ENCODE peak calls at places on chromosomes 2 and 18, in eight cellular contexts. One of them, this sample, is unnamed.

GRCh38 chr2:207432471-207432870 is 97.3 kb upstream of the CREB1 start:
- DNase-seq in HCT116: no peak
- DNase-seq in mammary epithelial cell: no peak
- DNase-seq in prostate gland: no peak
- DNase-seq in endothelial cell of umbilical vein: peak; percentile 15
- DNase-seq in PC-3: no peak
- DNase-seq in tibial nerve: no peak
- DNase-seq in CD8-positive, alpha-beta T cell: no peak
- DNase-seq in this sample: no peak

GRCh38 chr2:241659150-241659739 is 21.8 kb downstream of the ATG4B start:
- DNase-seq in HCT116: no peak
- DNase-seq in mammary epithelial cell: peak; percentile 44
- DNase-seq in prostate gland: peak; percentile 63
- DNase-seq in endothelial cell of umbilical vein: peak; percentile 71
- DNase-seq in PC-3: peak; percentile 49
- DNase-seq in tibial nerve: peak; percentile 48
- DNase-seq in CD8-positive, alpha-beta T cell: no peak
- DNase-seq in this sample: peak; percentile 80

GRCh38 chr2:175579646-175580045 is 398.1 kb upstream of the ATP5MC3 start:
- DNase-seq in HCT116: no peak
- DNase-seq in mammary epithelial cell: no peak
- DNase-seq in prostate gland: no peak
- DNase-seq in endothelial cell of umbilical vein: no peak
- DNase-seq in PC-3: no peak
- DNase-seq in tibial nerve: no peak
- DNase-seq in CD8-positive, alpha-beta T cell: no peak
- DNase-seq in this sample: no peak

GRCh38 chr2:153163055-153163454 is 315.5 kb downstream of the RPRM start:
- DNase-seq in HCT116: peak; percentile 53
- DNase-seq in mammary epithelial cell: peak; percentile 14
- DNase-seq in prostate gland: peak; percentile 9
- DNase-seq in endothelial cell of umbilical vein: no peak
- DNase-seq in PC-3: peak; percentile 45
- DNase-seq in tibial nerve: no peak
- DNase-seq in CD8-positive, alpha-beta T cell: no peak
- DNase-seq in this sample: no peak

GRCh38 chr2:2569306-2569705 is 238.2 kb upstream of the MYT1L start:
- DNase-seq in HCT116: no peak
- DNase-seq in mammary epithelial cell: no peak
- DNase-seq in prostate gland: no peak
- DNase-seq in endothelial cell of umbilical vein: no peak
- DNase-seq in PC-3: no peak
- DNase-seq in tibial nerve: no peak
- DNase-seq in CD8-positive, alpha-beta T cell: no peak
- DNase-seq in this sample: no peak

GRCh38 chr2:152682663-152683062 is 34.6 kb downstream of the PRPF40A start:
- DNase-seq in HCT116: no peak
- DNase-seq in mammary epithelial cell: no peak
- DNase-seq in prostate gland: no peak
- DNase-seq in endothelial cell of umbilical vein: no peak
- DNase-seq in PC-3: no peak
- DNase-seq in tibial nerve: no peak
- DNase-seq in CD8-positive, alpha-beta T cell: no peak
- DNase-seq in this sample: no peak

GRCh38 chr18:72360628-72361027 is 183.5 kb downstream of the CBLN2 start:
- DNase-seq in HCT116: no peak
- DNase-seq in mammary epithelial cell: no peak
- DNase-seq in prostate gland: no peak
- DNase-seq in endothelial cell of umbilical vein: no peak
- DNase-seq in PC-3: no peak
- DNase-seq in tibial nerve: no peak
- DNase-seq in CD8-positive, alpha-beta T cell: no peak
- DNase-seq in this sample: no peak

GRCh38 chr2:223697921-223698645 is 95.9 kb upstream of the SCG2 start:
- DNase-seq in HCT116: peak; percentile 96
- DNase-seq in mammary epithelial cell: peak; percentile 98
- DNase-seq in prostate gland: no peak
- DNase-seq in endothelial cell of umbilical vein: peak; percentile 18
- DNase-seq in PC-3: peak; percentile 61
- DNase-seq in tibial nerve: no peak
- DNase-seq in CD8-positive, alpha-beta T cell: no peak
- DNase-seq in this sample: no peak

GRCh38 chr2:45289997-45290673 is 280.9 kb upstream of the SIX2 start:
- DNase-seq in HCT116: no peak
- DNase-seq in mammary epithelial cell: no peak
- DNase-seq in prostate gland: no peak
- DNase-seq in endothelial cell of umbilical vein: no peak
- DNase-seq in PC-3: no peak
- DNase-seq in tibial nerve: no peak
- DNase-seq in CD8-positive, alpha-beta T cell: no peak
- DNase-seq in this sample: no peak

GRCh38 chr18:75474332-75474731 is 46.8 kb upstream of the SMIM21 start:
- DNase-seq in HCT116: no peak
- DNase-seq in mammary epithelial cell: no peak
- DNase-seq in prostate gland: no peak
- DNase-seq in endothelial cell of umbilical vein: no peak
- DNase-seq in PC-3: no peak
- DNase-seq in tibial nerve: no peak
- DNase-seq in CD8-positive, alpha-beta T cell: no peak
- DNase-seq in this sample: no peak

GRCh38 chr2:119820275-119820674 is 60.6 kb downstream of the PTPN4 start:
- DNase-seq in HCT116: no peak
- DNase-seq in mammary epithelial cell: no peak
- DNase-seq in prostate gland: no peak
- DNase-seq in endothelial cell of umbilical vein: peak; percentile 97
- DNase-seq in PC-3: peak; percentile 15
- DNase-seq in tibial nerve: no peak
- DNase-seq in CD8-positive, alpha-beta T cell: no peak
- DNase-seq in this sample: no peak

GRCh38 chr2:212959469-212960117 is 191.8 kb downstream of the IKZF2 start:
- DNase-seq in HCT116: no peak
- DNase-seq in mammary epithelial cell: no peak
- DNase-seq in prostate gland: no peak
- DNase-seq in endothelial cell of umbilical vein: no peak
- DNase-seq in PC-3: no peak
- DNase-seq in tibial nerve: no peak
- DNase-seq in CD8-positive, alpha-beta T cell: no peak
- DNase-seq in this sample: peak; percentile 44

GRCh38 chr2:618591-618990 is 58.6 kb downstream of the TMEM18 start:
- DNase-seq in HCT116: no peak
- DNase-seq in mammary epithelial cell: no peak
- DNase-seq in prostate gland: no peak
- DNase-seq in endothelial cell of umbilical vein: no peak
- DNase-seq in PC-3: no peak
- DNase-seq in tibial nerve: no peak
- DNase-seq in CD8-positive, alpha-beta T cell: no peak
- DNase-seq in this sample: no peak

GRCh38 chr2:11387831-11388230 is 43.4 kb upstream of the ROCK2 start:
- DNase-seq in HCT116: no peak
- DNase-seq in mammary epithelial cell: no peak
- DNase-seq in prostate gland: peak; percentile 37
- DNase-seq in endothelial cell of umbilical vein: no peak
- DNase-seq in PC-3: peak; percentile 48
- DNase-seq in tibial nerve: no peak
- DNase-seq in CD8-positive, alpha-beta T cell: no peak
- DNase-seq in this sample: no peak

GRCh38 chr2:188292446-188293239 is 969 bp downstream of the GULP1 start:
- DNase-seq in HCT116: peak; percentile 81
- DNase-seq in mammary epithelial cell: peak; percentile 78
- DNase-seq in prostate gland: peak; percentile 94
- DNase-seq in endothelial cell of umbilical vein: peak; percentile 91
- DNase-seq in PC-3: peak; percentile 86
- DNase-seq in tibial nerve: peak; percentile 69
- DNase-seq in CD8-positive, alpha-beta T cell: no peak
- DNase-seq in this sample: peak; percentile 33

GRCh38 chr2:160566717-160567116 is 73.1 kb upstream of the RBMS1 start:
- DNase-seq in HCT116: no peak
- DNase-seq in mammary epithelial cell: peak; percentile 33
- DNase-seq in prostate gland: no peak
- DNase-seq in endothelial cell of umbilical vein: no peak
- DNase-seq in PC-3: no peak
- DNase-seq in tibial nerve: no peak
- DNase-seq in CD8-positive, alpha-beta T cell: no peak
- DNase-seq in this sample: no peak

GRCh38 chr2:70094978-70095832 is 7.9 kb downstream of the PCBP1 start:
- DNase-seq in HCT116: no peak
- DNase-seq in mammary epithelial cell: peak; percentile 71
- DNase-seq in prostate gland: peak; percentile 81
- DNase-seq in endothelial cell of umbilical vein: peak; percentile 78
- DNase-seq in PC-3: peak; percentile 90
- DNase-seq in tibial nerve: no peak
- DNase-seq in CD8-positive, alpha-beta T cell: no peak
- DNase-seq in this sample: no peak

GRCh38 chr2:88903744-88904353 is 212.4 kb downstream of the RPIA start:
- DNase-seq in HCT116: peak; percentile 31
- DNase-seq in mammary epithelial cell: peak; percentile 24
- DNase-seq in prostate gland: no peak
- DNase-seq in endothelial cell of umbilical vein: peak; percentile 32
- DNase-seq in PC-3: peak; percentile 60
- DNase-seq in tibial nerve: no peak
- DNase-seq in CD8-positive, alpha-beta T cell: no peak
- DNase-seq in this sample: no peak

GRCh38 chr18:46046126-46046525 is 25.9 kb downstream of the PSTPIP2 start:
- DNase-seq in HCT116: no peak
- DNase-seq in mammary epithelial cell: no peak
- DNase-seq in prostate gland: no peak
- DNase-seq in endothelial cell of umbilical vein: no peak
- DNase-seq in PC-3: no peak
- DNase-seq in tibial nerve: no peak
- DNase-seq in CD8-positive, alpha-beta T cell: no peak
- DNase-seq in this sample: no peak

GRCh38 chr2:26068602-26069298 is 34.9 kb downstream of the RAB10 start:
- DNase-seq in HCT116: peak; percentile 46
- DNase-seq in mammary epithelial cell: peak; percentile 84
- DNase-seq in prostate gland: no peak
- DNase-seq in endothelial cell of umbilical vein: peak; percentile 86
- DNase-seq in PC-3: peak; percentile 91
- DNase-seq in tibial nerve: no peak
- DNase-seq in CD8-positive, alpha-beta T cell: no peak
- DNase-seq in this sample: no peak

GRCh38 chr2:138475394-138475793 is 26.2 kb upstream of the SPOPL start:
- DNase-seq in HCT116: no peak
- DNase-seq in mammary epithelial cell: no peak
- DNase-seq in prostate gland: no peak
- DNase-seq in endothelial cell of umbilical vein: peak; percentile 68
- DNase-seq in PC-3: peak; percentile 41
- DNase-seq in tibial nerve: no peak
- DNase-seq in CD8-positive, alpha-beta T cell: no peak
- DNase-seq in this sample: no peak

GRCh38 chr2:201130524-201131186 is 14.7 kb downstream of the CFLAR start:
- DNase-seq in HCT116: no peak
- DNase-seq in mammary epithelial cell: peak; percentile 96
- DNase-seq in prostate gland: no peak
- DNase-seq in endothelial cell of umbilical vein: peak; percentile 98
- DNase-seq in PC-3: peak; percentile 88
- DNase-seq in tibial nerve: no peak
- DNase-seq in CD8-positive, alpha-beta T cell: no peak
- DNase-seq in this sample: no peak

GRCh38 chr2:200086911-200087310 is 131.5 kb downstream of the MAIP1 start:
- DNase-seq in HCT116: no peak
- DNase-seq in mammary epithelial cell: no peak
- DNase-seq in prostate gland: no peak
- DNase-seq in endothelial cell of umbilical vein: no peak
- DNase-seq in PC-3: no peak
- DNase-seq in tibial nerve: no peak
- DNase-seq in CD8-positive, alpha-beta T cell: no peak
- DNase-seq in this sample: peak; percentile 8

GRCh38 chr2:14479486-14479885 is 153.0 kb upstream of the LRATD1 start:
- DNase-seq in HCT116: no peak
- DNase-seq in mammary epithelial cell: no peak
- DNase-seq in prostate gland: no peak
- DNase-seq in endothelial cell of umbilical vein: no peak
- DNase-seq in PC-3: no peak
- DNase-seq in tibial nerve: no peak
- DNase-seq in CD8-positive, alpha-beta T cell: no peak
- DNase-seq in this sample: no peak
- TF ChIP-seq CTCF in HCT116: no peak
- TF ChIP-seq CTCF in mammary epithelial cell: no peak
- TF ChIP-seq CTCF in prostate gland: no peak
- TF ChIP-seq CTCF in endothelial cell of umbilical vein: no peak
- TF ChIP-seq CTCF in PC-3: no peak
- TF ChIP-seq CTCF in tibial nerve: no peak
- TF ChIP-seq CTCF in CD8-positive, alpha-beta T cell: no peak
- TF ChIP-seq CTCF in this sample: no peak

DNA sequence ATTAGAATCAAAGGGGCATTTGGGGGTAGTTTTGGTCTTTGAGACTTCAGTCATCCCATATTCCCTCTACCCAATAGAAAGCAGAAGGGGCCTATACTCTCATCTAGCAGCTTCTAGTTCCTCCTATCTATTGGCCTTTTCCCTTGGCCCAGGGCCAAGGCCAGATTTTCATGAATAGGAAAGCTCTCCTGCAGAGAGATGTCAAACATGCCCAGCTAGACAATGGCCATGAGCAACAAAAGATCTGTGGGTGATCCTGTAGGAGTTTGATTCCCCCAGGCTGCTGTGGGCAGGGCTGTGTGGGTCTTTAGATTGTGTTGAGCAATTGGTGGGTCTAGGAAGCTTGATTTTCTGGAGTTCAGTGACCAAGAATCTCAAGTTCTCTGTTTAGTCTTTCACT is 2.9 kb upstream of the ADCYAP1 start:
- DNase-seq in HCT116: no peak
- DNase-seq in mammary epithelial cell: no peak
- DNase-seq in prostate gland: no peak
- DNase-seq in endothelial cell of umbilical vein: no peak
- DNase-seq in PC-3: no peak
- DNase-seq in tibial nerve: no peak
- DNase-seq in CD8-positive, alpha-beta T cell: no peak
- DNase-seq in this sample: no peak
- H3K27me3 ChIP-seq in HCT116: no peaks in the 10 kb centered on the region
- H3K27me3 ChIP-seq in mammary epithelial cell: peaks cover 33% of the 10 kb centered on the region
- H3K27me3 ChIP-seq in prostate gland: peaks cover 28% of the 10 kb centered on the region
- H3K27me3 ChIP-seq in endothelial cell of umbilical vein: peaks cover 52% of the 10 kb centered on the region
- H3K27me3 ChIP-seq in PC-3: peaks cover 80% of the 10 kb centered on the region
- H3K27me3 ChIP-seq in tibial nerve: no peaks in the 10 kb centered on the region
- H3K27me3 ChIP-seq in CD8-positive, alpha-beta T cell: peaks cover 16% of the 10 kb centered on the region
- H3K27me3 ChIP-seq in this sample: peaks cover 59% of the 10 kb centered on the region

GRCh38 chr2:197997083-197997541 is 192.7 kb downstream of the PLCL1 start:
- DNase-seq in HCT116: no peak
- DNase-seq in mammary epithelial cell: no peak
- DNase-seq in prostate gland: no peak
- DNase-seq in endothelial cell of umbilical vein: no peak
- DNase-seq in PC-3: no peak
- DNase-seq in tibial nerve: no peak
- DNase-seq in CD8-positive, alpha-beta T cell: no peak
- DNase-seq in this sample: no peak
- H3K27ac ChIP-seq in HCT116: no peak overlapping the region
- H3K27ac ChIP-seq in mammary epithelial cell: no peak overlapping the region
- H3K27ac ChIP-seq in prostate gland: no peak overlapping the region
- H3K27ac ChIP-seq in endothelial cell of umbilical vein: no peak overlapping the region
- H3K27ac ChIP-seq in PC-3: no peak overlapping the region
- H3K27ac ChIP-seq in tibial nerve: no peak overlapping the region
- H3K27ac ChIP-seq in CD8-positive, alpha-beta T cell: no peak overlapping the region
- H3K27ac ChIP-seq in this sample: no peak overlapping the region

DNA sequence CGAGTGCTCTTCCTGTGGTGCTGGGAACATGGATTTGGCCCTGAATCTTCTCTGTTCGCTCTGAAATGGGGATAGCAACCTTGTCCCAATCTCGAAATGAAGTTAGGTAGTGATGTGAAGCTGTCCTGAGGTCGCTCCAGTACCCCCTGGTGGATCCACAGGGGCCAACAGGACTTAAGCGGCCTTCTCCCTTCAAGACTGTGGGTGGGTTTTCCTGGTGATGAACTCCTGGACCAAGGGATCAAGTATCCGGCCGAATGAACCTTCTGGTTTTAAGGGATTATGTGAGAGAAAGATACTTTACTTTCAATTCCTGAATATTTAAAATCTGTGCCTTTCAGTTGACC is 156.5 kb downstream of the NAPG start:
- DNase-seq in HCT116: no peak
- DNase-seq in mammary epithelial cell: no peak
- DNase-seq in prostate gland: no peak
- DNase-seq in endothelial cell of umbilical vein: no peak
- DNase-seq in PC-3: no peak
- DNase-seq in tibial nerve: no peak
- DNase-seq in CD8-positive, alpha-beta T cell: no peak
- DNase-seq in this sample: no peak
- TF ChIP-seq CTCF in HCT116: peak; percentile 30
- TF ChIP-seq CTCF in mammary epithelial cell: no peak
- TF ChIP-seq CTCF in prostate gland: no peak
- TF ChIP-seq CTCF in endothelial cell of umbilical vein: no peak
- TF ChIP-seq CTCF in PC-3: peak; percentile 37
- TF ChIP-seq CTCF in tibial nerve: no peak
- TF ChIP-seq CTCF in CD8-positive, alpha-beta T cell: no peak
- TF ChIP-seq CTCF in this sample: no peak

This sample was measured in dorsolateral prefrontal cortex.